ENCODE peak calls at places on chromosome 5, in four cellular contexts. D is A549, B is K562, X is HepG2. K is an unnamed sample.

GRCh38 chr5:132019337-132019736 is 7.9 kb upstream of the ACSL6 start:
- DNase-seq in D (no peak), B (no peak), X (no peak), K (no peak)

GRCh38 chr5:24909210-24909609 is 264.4 kb upstream of the CDH10 start:
- DNase-seq in D (no peak), B (no peak), X (no peak), K (no peak)

GRCh38 chr5:151063136-151063544 is 17.7 kb downstream of the TNIP1 start:
- DNase-seq in D (peak), B (peak), X (peak), K (peak)

GRCh38 chr5:149682532-149683076 is 47.5 kb upstream of the PPARGC1B start:
- DNase-seq in D (no peak), B (no peak), X (no peak), K (no peak)

GRCh38 chr5:76104027-76104426 is 20.8 kb downstream of the SV2C start:
- DNase-seq in D (no peak), B (no peak), X (peak), K (peak)

GRCh38 chr5:126066795-126067321 is 356.4 kb upstream of the GRAMD2B start:
- DNase-seq in D (no peak), B (no peak), X (no peak), K (no peak)

GRCh38 chr5:141604318-141604717 is 14.5 kb downstream of the DIAPH1 start:
- DNase-seq in D (peak), B (peak), X (peak), K (peak)

GRCh38 chr5:149442563-149443182 is 63.6 kb upstream of the IL17B start:
- DNase-seq in D (peak), B (peak), X (peak), K (peak)

GRCh38 chr5:55965525-55965924 is 29.2 kb downstream of the IL6ST start:
- DNase-seq in D (no peak), B (no peak), X (no peak), K (no peak)

GRCh38 chr5:73801736-73802135 is 175.7 kb downstream of the ARHGEF28 start:
- DNase-seq in D (no peak), B (no peak), X (no peak), K (no peak)

GRCh38 chr5:143064207-143064606 is 294.0 kb downstream of the ARHGAP26 start:
- DNase-seq in D (no peak), B (no peak), X (no peak), K (peak)

GRCh38 chr5:59301727-59302126 is 591.8 kb downstream of the PDE4D start:
- DNase-seq in D (no peak), B (no peak), X (no peak), K (no peak)

GRCh38 chr5:172010278-172010677 is 3.8 kb upstream of the FBXW11 start:
- DNase-seq in D (no peak), B (no peak), X (peak), K (no peak)

GRCh38 chr5:76041863-76042262 is 41.3 kb upstream of the SV2C start:
- DNase-seq in D (no peak), B (no peak), X (no peak), K (no peak)

GRCh38 chr5:53084856-53085255 is 24.7 kb downstream of the MOCS2 start:
- DNase-seq in D (no peak), B (no peak), X (no peak), K (no peak)

GRCh38 chr5:166957763-166958162 is 1333.7 kb upstream of the WWC1 start:
- DNase-seq in D (no peak), B (no peak), X (no peak), K (no peak)

GRCh38 chr5:158244882-158245281 is 385.9 kb upstream of the CLINT1 start:
- DNase-seq in D (no peak), B (no peak), X (no peak), K (no peak)

GRCh38 chr5:145903113-145903512 is 30.3 kb upstream of the GRXCR2 start:
- DNase-seq in D (peak), B (peak), X (no peak), K (no peak)

GRCh38 chr5:126056851-126057622 is 366.2 kb upstream of the GRAMD2B start:
- DNase-seq in D (no peak), B (no peak), X (no peak), K (no peak)

GRCh38 chr5:154311362-154311761 is 120.8 kb downstream of the GALNT10 start:
- DNase-seq in D (no peak), B (no peak), X (no peak), K (no peak)

GRCh38 chr5:6766558-6767191 is 53.4 kb downstream of the TENT4A start:
- DNase-seq in D (peak), B (no peak), X (no peak), K (peak)

GRCh38 chr5:134507495-134507894 is 18.0 kb upstream of the JADE2 start:
- DNase-seq in D (no peak), B (no peak), X (no peak), K (no peak)

GRCh38 chr5:52989781-52990530 is 804 bp downstream of the ITGA2 start:
- DNase-seq in D (peak), B (no peak), X (no peak), K (peak)

GRCh38 chr5:176400382-176401156 is 12.0 kb downstream of the HIGD2A start:
- DNase-seq in D (no peak), B (no peak), X (no peak), K (no peak)

GRCh38 chr5:120545951-120546350 is 81.9 kb downstream of the PRR16 start:
- DNase-seq in D (no peak), B (no peak), X (no peak), K (peak)

GRCh38 chr5:172282277-172283019 is 1.1 kb downstream of the UBTD2 start:
- DNase-seq in D (no peak), B (no peak), X (no peak), K (peak)

GRCh38 chr5:175700991-175701390 is 43.1 kb downstream of the HRH2 start:
- DNase-seq in D (peak), B (peak), X (no peak), K (no peak)

GRCh38 chr5:57247765-57248164 is 73.9 kb downstream of the GPBP1 start:
- DNase-seq in D (no peak), B (no peak), X (no peak), K (no peak)

GRCh38 chr5:74361406-74362358 is 278.8 kb downstream of the ENC1 start:
- DNase-seq in D (no peak), B (no peak), X (peak), K (no peak)

GRCh38 chr5:85311536-85311935 is 926.9 kb upstream of the EDIL3 start:
- DNase-seq in D (no peak), B (no peak), X (no peak), K (no peak)

GRCh38 chr5:67149933-67150523 is 46.6 kb downstream of the CD180 start:
- DNase-seq in D (no peak), B (no peak), X (no peak), K (peak)
- TF ChIP-seq MAZ in D (no peak), B (no peak), X (no peak), K (no peak)

DNA sequence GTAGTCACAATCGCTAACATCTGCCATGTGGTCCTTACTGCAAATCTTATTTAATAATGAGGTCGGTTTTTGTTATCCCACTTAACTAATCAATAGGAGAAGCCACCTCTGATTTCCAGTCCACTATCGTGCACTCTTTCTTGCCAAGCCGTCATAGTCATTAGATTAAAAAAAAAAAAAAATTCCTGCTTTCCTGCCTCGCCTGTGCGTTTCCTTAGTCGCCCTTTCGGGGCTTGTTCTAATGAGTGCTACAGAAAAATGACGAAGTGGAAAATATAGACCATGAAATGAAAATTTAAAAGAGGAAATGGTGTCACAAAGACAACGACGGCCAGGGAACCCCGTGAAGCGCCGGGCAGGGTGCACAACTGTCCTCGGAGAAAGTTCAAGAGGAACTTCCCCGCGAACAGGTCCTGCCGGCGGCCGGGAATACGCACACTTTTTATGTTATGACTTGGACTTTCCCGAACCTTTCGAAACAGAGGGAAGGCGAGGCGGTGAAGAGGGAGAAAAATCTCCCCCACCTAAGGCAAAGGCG is 312 bp upstream of the RUFY1 start:
- DNase-seq in D (no peak), B (no peak), X (peak), K (no peak)
- TF ChIP-seq MAZ in D (no peak), B (peak), X (peak), K (no peak)

GRCh38 chr5:22896155-22896554 is 43.0 kb upstream of the CDH12 start:
- DNase-seq in D (no peak), B (no peak), X (no peak), K (no peak)

GRCh38 chr5:22887566-22887965 is 34.4 kb upstream of the CDH12 start:
- DNase-seq in D (no peak), B (no peak), X (no peak), K (no peak)

GRCh38 chr5:22889714-22890113 is 36.6 kb upstream of the CDH12 start:
- DNase-seq in D (no peak), B (no peak), X (no peak), K (no peak)

GRCh38 chr5:22892441-22892840 is 39.3 kb upstream of the CDH12 start:
- DNase-seq in D (no peak), B (no peak), X (no peak), K (no peak)
- TF ChIP-seq MAZ in D (no peak), B (no peak), X (no peak), K (no peak)

GRCh38 chr5:17224858-17225436 is 7.5 kb downstream of the BASP1 start:
- DNase-seq in D (no peak), B (no peak), X (no peak), K (peak)
- TF ChIP-seq MAZ in D (no peak), B (no peak), X (no peak), K (no peak)

K was measured in IMR-90.